ENCODE peak calls at places on chromosomes 4 and X, in five cellular contexts. L, G, X, C and Q are unnamed samples. For H3K9me3 and H3K4me1, the result is how much of the 10 kb centered on the place peaks cover.

GRCh38 chr4:56683455-56683854 is 2.4 kb upstream of the HOPX start:
- DNase-seq in L (no peak), X (no peak), G (no peak), C (no peak), Q (no peak)

GRCh38 chr4:119729815-119730643 is 101.4 kb upstream of the PDE5A start:
- DNase-seq in X (no peak), C (no peak), G (peak), L (peak), Q (peak)

GRCh38 chrX:46179748-46180147 is 365.5 kb downstream of the ZNF674 start:
- DNase-seq in G (no peak), L (no peak), X (no peak), C (no peak), Q (no peak)

GRCh38 chr4:174255790-174256189 is 27.7 kb downstream of the FBXO8 start:
- DNase-seq in G (no peak), C (no peak), L (peak), X (no peak), Q (no peak)

GRCh38 chr4:88919056-88919455 is 137.9 kb downstream of the FAM13A start:
- DNase-seq in L (no peak), C (no peak), X (no peak), G (no peak), Q (no peak)

GRCh38 chr4:53508446-53508845 is 82.8 kb downstream of the LNX1 start:
- DNase-seq in G (no peak), C (no peak), L (peak), X (no peak), Q (no peak)

GRCh38 chr4:81085291-81085690 is 54.8 kb downstream of the BMP3 start:
- DNase-seq in G (no peak), C (no peak), X (no peak), L (no peak), Q (no peak)

GRCh38 chr4:52718123-52718522 is 33.1 kb downstream of the ERVMER34-1 start:
- DNase-seq in L (peak), G (no peak), C (no peak), X (no peak), Q (no peak)

GRCh38 chr4:2930821-2931764 is 32.1 kb downstream of the NOP14 start:
- DNase-seq in X (peak), C (peak), G (peak), L (no peak), Q (peak)

GRCh38 chr4:171956678-171957077 is 143.5 kb downstream of the GALNTL6 start:
- DNase-seq in C (no peak), X (no peak), L (no peak), G (no peak), Q (no peak)

GRCh38 chr4:100644150-100644549 is 126.3 kb upstream of the EMCN start:
- DNase-seq in G (no peak), X (no peak), C (no peak), L (no peak), Q (no peak)

GRCh38 chr4:148854203-148854602 is 412.0 kb upstream of the NR3C2 start:
- DNase-seq in X (no peak), G (no peak), C (no peak), L (no peak), Q (no peak)

GRCh38 chrX:29254515-29254914 is 667.3 kb downstream of the IL1RAPL1 start:
- DNase-seq in X (no peak), C (no peak), L (no peak), G (no peak), Q (no peak)

GRCh38 chr4:40176602-40177001 is 20.2 kb upstream of the RHOH start:
- DNase-seq in X (no peak), G (no peak), C (no peak), L (no peak), Q (no peak)

GRCh38 chr4:140928880-140929279 is 172.7 kb upstream of the TBC1D9 start:
- DNase-seq in X (no peak), G (no peak), C (no peak), L (no peak), Q (no peak)

GRCh38 chr4:118759481-118759880 is 74.3 kb downstream of the METTL14 start:
- DNase-seq in G (no peak), L (no peak), X (no peak), C (no peak), Q (no peak)

GRCh38 chr4:71867598-71867997 is 83.7 kb upstream of the GC start:
- DNase-seq in X (no peak), L (peak), G (no peak), C (no peak), Q (no peak)

GRCh38 chrX:120477453-120477852 is 8.4 kb upstream of the LAMP2 start:
- DNase-seq in C (no peak), G (no peak), L (no peak), X (no peak), Q (no peak)

GRCh38 chr4:66613591-66613990 is 931.7 kb downstream of the CENPC start:
- DNase-seq in G (no peak), X (no peak), L (no peak), C (no peak), Q (no peak)

GRCh38 chrX:114097866-114098265 is 486.0 kb upstream of the HTR2C start:
- DNase-seq in C (no peak), G (no peak), X (no peak), L (no peak), Q (no peak)

GRCh38 chr4:3869661-3870566 is 103.7 kb downstream of the ADRA2C start:
- DNase-seq in L (no peak), G (no peak), C (no peak), X (peak), Q (no peak)

GRCh38 chr4:156598138-156598681 is 373.4 kb downstream of the PDGFC start:
- DNase-seq in G (no peak), L (peak), X (no peak), C (peak), Q (no peak)

GRCh38 chrX:31397119-31397518 is 325.3 kb upstream of the FTHL17 start:
- DNase-seq in G (no peak), C (no peak), X (no peak), L (peak), Q (no peak)

GRCh38 chrX:110665636-110666035 is 130.0 kb downstream of the CHRDL1 start:
- DNase-seq in X (no peak), C (no peak), L (peak), G (peak), Q (no peak)

DNA sequence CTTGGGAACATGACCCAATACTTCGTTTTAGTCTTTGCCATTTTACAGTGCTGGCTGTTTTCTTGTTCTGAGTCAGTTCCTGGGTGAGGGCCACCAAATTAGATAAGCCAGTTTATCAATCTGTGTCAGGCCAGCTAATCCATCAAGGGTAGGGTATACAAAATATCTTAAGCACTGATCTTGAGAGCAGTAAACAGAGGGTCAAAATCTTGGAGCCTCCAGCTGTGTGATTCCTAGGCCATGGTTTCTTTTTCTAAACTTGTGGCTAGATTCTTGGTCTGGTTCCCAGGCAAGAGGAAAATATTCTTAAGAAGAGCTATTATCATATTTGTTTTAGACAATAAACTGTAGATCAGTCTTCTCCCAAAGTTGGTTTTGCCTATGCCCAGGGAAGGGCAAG is 1396.6 kb upstream of the PABPC4L start:
- DNase-seq in L (no peak), X (no peak), G (no peak), C (no peak), Q (no peak)
- H3K9me3 ChIP-seq in L (under half), X (under half), G (under half), C (under half), Q (under half)

GRCh38 chr4:524196-524595 is 25.2 kb downstream of the PIGG start:
- DNase-seq in L (no peak), C (no peak), G (no peak), X (no peak), Q (no peak)

GRCh38 chr4:522911-523443 is 24.0 kb downstream of the PIGG start:
- DNase-seq in X (no peak), C (no peak), L (no peak), G (no peak), Q (no peak)

GRCh38 chr4:521636-522330 is 22.8 kb downstream of the PIGG start:
- DNase-seq in X (no peak), C (no peak), L (no peak), G (no peak), Q (no peak)

GRCh38 chr4:522438-522837 is 23.4 kb downstream of the PIGG start:
- DNase-seq in L (no peak), C (no peak), X (no peak), G (no peak), Q (no peak)

GRCh38 chr4:523601-524000 is 24.6 kb downstream of the PIGG start:
- DNase-seq in C (no peak), X (no peak), G (no peak), L (no peak), Q (no peak)
- H3K4me1 ChIP-seq in C (under half), X (under half), G (under half), L (under half), Q (under half)

GRCh38 chr4:160717848-160718247 is 1446.0 kb downstream of the FSTL5 start:
- DNase-seq in X (no peak), L (no peak), C (no peak), G (no peak), Q (no peak)
- TF ChIP-seq POLR2A in X (no peak), L (no peak), C (no peak), G (no peak), Q (no peak)

GRCh38 chrX:1223253-1223621 is 10.8 kb upstream of the CRLF2 start:
- DNase-seq in C (no peak), X (no peak), G (no peak), L (no peak), Q (no peak)

GRCh38 chrX:1221296-1221845 is 8.9 kb upstream of the CRLF2 start:
- DNase-seq in X (no peak), C (no peak), G (no peak), L (no peak), Q (no peak)

GRCh38 chrX:1226249-1226648 is 13.8 kb upstream of the CRLF2 start:
- DNase-seq in X (no peak), C (no peak), L (no peak), G (no peak), Q (no peak)

GRCh38 chrX:1224954-1225353 is 12.5 kb upstream of the CRLF2 start:
- DNase-seq in L (no peak), G (no peak), X (no peak), C (no peak), Q (no peak)

GRCh38 chrX:1222511-1223252 is 10.2 kb upstream of the CRLF2 start:
- DNase-seq in C (no peak), X (no peak), L (no peak), G (no peak), Q (no peak)
- H3K9me3 ChIP-seq in C (under half), X (under half), L (under half), G (under half), Q (under half)

DNA sequence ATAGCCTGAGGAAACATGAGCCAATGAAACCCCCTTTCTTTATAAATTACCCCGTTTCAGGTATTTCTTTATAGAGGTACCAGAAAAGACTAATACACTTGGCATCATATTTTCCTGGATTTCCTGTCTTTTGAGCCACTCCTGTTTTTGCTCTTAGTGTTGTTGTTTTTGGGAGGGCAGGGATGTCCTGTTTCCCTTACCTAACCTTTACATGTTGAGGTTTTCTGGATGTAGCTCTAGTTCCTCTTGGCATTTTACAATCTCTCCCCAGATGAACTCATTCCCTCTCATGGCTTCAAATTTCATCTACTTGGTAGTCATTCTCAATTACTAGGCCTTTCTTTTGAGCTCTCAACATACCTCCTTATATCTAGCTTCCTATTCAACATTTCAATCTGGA is 104.1 kb upstream of the MAB21L2 start:
- DNase-seq in X (no peak), G (no peak), C (no peak), L (no peak), Q (no peak)
- H3K4me1 ChIP-seq in X (under half), G (under half), C (under half), L (under half), Q (under half)

GRCh38 chr4:164731827-164732474 is 22.0 kb upstream of the SMIM31 start:
- DNase-seq in G (peak), X (peak), C (peak), L (peak), Q (no peak)
- TF ChIP-seq POLR2A in G (no peak), X (no peak), C (no peak), L (no peak), Q (no peak)

GRCh38 chr4:33878710-33879109 is 2365.6 kb downstream of the ARAP2 start:
- DNase-seq in C (no peak), L (no peak), X (no peak), G (no peak), Q (no peak)

GRCh38 chr4:33873791-33874190 is 2370.5 kb downstream of the ARAP2 start:
- DNase-seq in C (no peak), L (no peak), X (no peak), G (no peak), Q (no peak)
- H3K9me3 ChIP-seq in C (under half), L (under half), X (under half), G (under half), Q (under half)

DNA sequence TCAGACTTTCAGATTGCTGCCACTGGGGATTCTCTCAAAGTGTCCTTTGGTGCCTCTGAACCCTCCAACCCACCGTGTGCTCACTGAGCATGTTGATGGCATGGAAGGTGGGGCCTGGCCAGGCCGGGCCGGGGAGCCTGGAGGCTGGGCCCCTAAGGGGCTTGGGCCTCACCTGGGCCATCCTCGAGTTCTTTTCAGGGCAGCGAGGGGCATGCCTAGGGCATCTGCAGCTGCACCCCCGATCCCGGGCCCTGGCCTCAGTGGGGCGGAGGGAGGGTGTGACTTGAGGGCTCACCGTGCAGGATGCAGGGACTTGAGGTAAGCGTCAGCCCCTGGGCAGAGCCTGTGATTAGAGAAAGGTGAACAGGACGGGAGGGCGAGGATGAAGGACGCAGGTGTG is 1.6 kb upstream of the SH3TC1 start:
- DNase-seq in L (no peak), G (no peak), C (peak), X (no peak), Q (no peak)
- H3K4me1 ChIP-seq in L (under half), G (under half), C (half or more), X (under half), Q (under half)

DNA sequence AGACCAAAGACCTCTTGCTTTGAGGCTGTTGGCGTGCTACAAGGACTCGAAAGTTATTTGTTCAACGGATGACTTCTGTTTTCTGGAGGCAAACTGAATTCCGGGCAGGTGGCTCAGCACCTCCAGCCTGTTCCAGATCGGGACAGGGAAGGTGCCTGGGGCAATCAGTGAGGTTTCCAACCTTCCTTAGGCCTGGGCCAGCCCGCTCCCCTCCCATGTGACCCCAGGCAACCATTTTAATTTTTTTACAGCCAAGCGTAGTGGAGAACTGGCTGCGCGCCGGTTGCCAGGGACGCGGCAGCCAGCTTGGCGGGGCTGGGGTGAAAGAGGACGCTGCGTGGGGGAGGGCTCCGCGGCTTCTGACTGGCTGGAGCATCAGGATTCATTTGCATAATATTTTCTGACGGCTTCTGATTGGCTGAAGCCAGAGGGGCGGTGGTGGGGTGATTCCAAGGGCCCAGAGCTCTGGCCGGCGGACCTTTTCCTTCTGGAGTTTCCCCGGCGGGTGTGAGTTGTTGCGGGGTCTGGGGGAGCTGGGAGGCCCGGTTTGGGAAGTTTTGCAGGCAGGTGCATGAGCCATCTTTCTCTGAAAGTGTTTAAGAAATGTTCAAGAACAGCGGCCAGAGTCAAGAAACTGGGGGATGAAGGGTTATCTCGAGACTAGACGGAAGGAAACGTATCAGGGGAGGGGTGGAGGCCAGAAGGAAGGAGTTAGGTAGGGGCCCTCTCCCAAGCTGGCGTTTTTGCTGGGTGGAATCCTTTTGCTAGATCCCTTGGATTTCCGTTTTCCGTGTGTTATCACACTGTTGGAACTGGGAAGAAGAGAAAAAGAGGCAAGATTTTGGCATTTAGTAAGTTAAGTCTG is at the start of gene MID1IP1:
- DNase-seq in L (peak), G (peak), C (peak), X (peak), Q (peak)
- TF ChIP-seq POLR2A in L (peak), G (peak), C (no peak), X (peak), Q (peak)

GRCh38 chr4:7553280-7553679 is 118.5 kb upstream of the PSAPL1 start:
- DNase-seq in G (no peak), C (no peak), L (no peak), X (no peak), Q (no peak)
- H3K9me3 ChIP-seq in G (under half), C (under half), L (under half), X (under half), Q (under half)